ENCODE peak calls at places on chromosome 12, in seven cellular contexts. One of them, this sample, is unnamed.

GRCh38 chr12:124512667-124513296 is 54.6 kb downstream of the NCOR2 start:
- DNase-seq in pons: peak; percentile 96
- DNase-seq in AG04449: peak; percentile 65
- DNase-seq in effector CD8-positive, alpha-beta T cell: no peak
- DNase-seq in COLO829: peak; percentile 94
- DNase-seq in A549: peak; percentile 75
- DNase-seq in stimulated activated CD8-positive, alpha-beta memory T cell treated with anti-CD3 and anti-CD28 coated beads, Interleukin-2, amount 100 ng/mL, for 1 hour: no peak
- DNase-seq in this sample: peak; percentile 80

GRCh38 chr12:94046626-94047410 is 101.6 kb upstream of the PLXNC1 start:
- DNase-seq in pons: no peak
- DNase-seq in AG04449: no peak
- DNase-seq in effector CD8-positive, alpha-beta T cell: no peak
- DNase-seq in COLO829: no peak
- DNase-seq in A549: no peak
- DNase-seq in stimulated activated CD8-positive, alpha-beta memory T cell treated with anti-CD3 and anti-CD28 coated beads, Interleukin-2, amount 100 ng/mL, for 1 hour: no peak
- DNase-seq in this sample: no peak

GRCh38 chr12:79983969-79984629 is 49.2 kb upstream of the PPP1R12A start:
- DNase-seq in pons: no peak
- DNase-seq in AG04449: no peak
- DNase-seq in effector CD8-positive, alpha-beta T cell: no peak
- DNase-seq in COLO829: no peak
- DNase-seq in A549: peak; percentile 9
- DNase-seq in stimulated activated CD8-positive, alpha-beta memory T cell treated with anti-CD3 and anti-CD28 coated beads, Interleukin-2, amount 100 ng/mL, for 1 hour: no peak
- DNase-seq in this sample: peak; percentile 19

GRCh38 chr12:79409562-79409961 is 281.2 kb downstream of the PAWR start:
- DNase-seq in pons: no peak
- DNase-seq in AG04449: no peak
- DNase-seq in effector CD8-positive, alpha-beta T cell: no peak
- DNase-seq in COLO829: no peak
- DNase-seq in A549: no peak
- DNase-seq in stimulated activated CD8-positive, alpha-beta memory T cell treated with anti-CD3 and anti-CD28 coated beads, Interleukin-2, amount 100 ng/mL, for 1 hour: no peak
- DNase-seq in this sample: peak; percentile 82

GRCh38 chr12:105705765-105706164 is 375.3 kb downstream of the C12orf75 start:
- DNase-seq in pons: peak; percentile 79
- DNase-seq in AG04449: no peak
- DNase-seq in effector CD8-positive, alpha-beta T cell: no peak
- DNase-seq in COLO829: peak; percentile 43
- DNase-seq in A549: peak; percentile 18
- DNase-seq in stimulated activated CD8-positive, alpha-beta memory T cell treated with anti-CD3 and anti-CD28 coated beads, Interleukin-2, amount 100 ng/mL, for 1 hour: no peak
- DNase-seq in this sample: peak; percentile 27

GRCh38 chr12:100395811-100396210 is 38.9 kb downstream of the SLC17A8 start:
- DNase-seq in pons: no peak
- DNase-seq in AG04449: no peak
- DNase-seq in effector CD8-positive, alpha-beta T cell: no peak
- DNase-seq in COLO829: no peak
- DNase-seq in A549: no peak
- DNase-seq in stimulated activated CD8-positive, alpha-beta memory T cell treated with anti-CD3 and anti-CD28 coated beads, Interleukin-2, amount 100 ng/mL, for 1 hour: no peak
- DNase-seq in this sample: no peak

GRCh38 chr12:114935658-114936057 is 251.7 kb upstream of the TBX3 start:
- DNase-seq in pons: peak; percentile 42
- DNase-seq in AG04449: no peak
- DNase-seq in effector CD8-positive, alpha-beta T cell: no peak
- DNase-seq in COLO829: no peak
- DNase-seq in A549: no peak
- DNase-seq in stimulated activated CD8-positive, alpha-beta memory T cell treated with anti-CD3 and anti-CD28 coated beads, Interleukin-2, amount 100 ng/mL, for 1 hour: no peak
- DNase-seq in this sample: no peak

GRCh38 chr12:90067791-90068190 is 359.2 kb upstream of the ATP2B1 start:
- DNase-seq in pons: peak; percentile 12
- DNase-seq in AG04449: no peak
- DNase-seq in effector CD8-positive, alpha-beta T cell: no peak
- DNase-seq in COLO829: peak; percentile 76
- DNase-seq in A549: no peak
- DNase-seq in stimulated activated CD8-positive, alpha-beta memory T cell treated with anti-CD3 and anti-CD28 coated beads, Interleukin-2, amount 100 ng/mL, for 1 hour: no peak
- DNase-seq in this sample: no peak

GRCh38 chr12:46209165-46209564 is 59.7 kb downstream of the SLC38A1 start:
- DNase-seq in pons: peak; percentile 52
- DNase-seq in AG04449: no peak
- DNase-seq in effector CD8-positive, alpha-beta T cell: no peak
- DNase-seq in COLO829: peak; percentile 61
- DNase-seq in A549: no peak
- DNase-seq in stimulated activated CD8-positive, alpha-beta memory T cell treated with anti-CD3 and anti-CD28 coated beads, Interleukin-2, amount 100 ng/mL, for 1 hour: no peak
- DNase-seq in this sample: peak; percentile 46

GRCh38 chr12:67069451-67070306 is 199.5 kb upstream of the CAND1 start:
- DNase-seq in pons: no peak
- DNase-seq in AG04449: no peak
- DNase-seq in effector CD8-positive, alpha-beta T cell: no peak
- DNase-seq in COLO829: no peak
- DNase-seq in A549: peak; percentile 24
- DNase-seq in stimulated activated CD8-positive, alpha-beta memory T cell treated with anti-CD3 and anti-CD28 coated beads, Interleukin-2, amount 100 ng/mL, for 1 hour: no peak
- DNase-seq in this sample: no peak

GRCh38 chr12:56980941-56981530 is 23.6 kb upstream of the RDH16 start:
- DNase-seq in pons: no peak
- DNase-seq in AG04449: no peak
- DNase-seq in effector CD8-positive, alpha-beta T cell: no peak
- DNase-seq in COLO829: no peak
- DNase-seq in A549: no peak
- DNase-seq in stimulated activated CD8-positive, alpha-beta memory T cell treated with anti-CD3 and anti-CD28 coated beads, Interleukin-2, amount 100 ng/mL, for 1 hour: no peak
- DNase-seq in this sample: no peak

GRCh38 chr12:38892090-38892786 is 13.2 kb downstream of the CPNE8 start:
- DNase-seq in pons: no peak
- DNase-seq in AG04449: no peak
- DNase-seq in effector CD8-positive, alpha-beta T cell: no peak
- DNase-seq in COLO829: no peak
- DNase-seq in A549: peak; percentile 54
- DNase-seq in stimulated activated CD8-positive, alpha-beta memory T cell treated with anti-CD3 and anti-CD28 coated beads, Interleukin-2, amount 100 ng/mL, for 1 hour: no peak
- DNase-seq in this sample: no peak

GRCh38 chr12:1530592-1531159 is 63.7 kb downstream of the FBXL14 start:
- DNase-seq in pons: no peak
- DNase-seq in AG04449: no peak
- DNase-seq in effector CD8-positive, alpha-beta T cell: no peak
- DNase-seq in COLO829: no peak
- DNase-seq in A549: no peak
- DNase-seq in stimulated activated CD8-positive, alpha-beta memory T cell treated with anti-CD3 and anti-CD28 coated beads, Interleukin-2, amount 100 ng/mL, for 1 hour: no peak
- DNase-seq in this sample: no peak

GRCh38 chr12:91400249-91400648 is 217.6 kb upstream of the DCN start:
- DNase-seq in pons: no peak
- DNase-seq in AG04449: no peak
- DNase-seq in effector CD8-positive, alpha-beta T cell: no peak
- DNase-seq in COLO829: no peak
- DNase-seq in A549: no peak
- DNase-seq in stimulated activated CD8-positive, alpha-beta memory T cell treated with anti-CD3 and anti-CD28 coated beads, Interleukin-2, amount 100 ng/mL, for 1 hour: no peak
- DNase-seq in this sample: no peak

GRCh38 chr12:3114671-3115070 is 37.5 kb downstream of the TSPAN9 start:
- DNase-seq in pons: no peak
- DNase-seq in AG04449: no peak
- DNase-seq in effector CD8-positive, alpha-beta T cell: no peak
- DNase-seq in COLO829: no peak
- DNase-seq in A549: no peak
- DNase-seq in stimulated activated CD8-positive, alpha-beta memory T cell treated with anti-CD3 and anti-CD28 coated beads, Interleukin-2, amount 100 ng/mL, for 1 hour: no peak
- DNase-seq in this sample: no peak

GRCh38 chr12:121590476-121591143 is 9.8 kb upstream of the KDM2B start:
- DNase-seq in pons: no peak
- DNase-seq in AG04449: no peak
- DNase-seq in effector CD8-positive, alpha-beta T cell: peak; percentile 36
- DNase-seq in COLO829: no peak
- DNase-seq in A549: no peak
- DNase-seq in stimulated activated CD8-positive, alpha-beta memory T cell treated with anti-CD3 and anti-CD28 coated beads, Interleukin-2, amount 100 ng/mL, for 1 hour: no peak
- DNase-seq in this sample: no peak

GRCh38 chr12:23561536-23561935 is 387.9 kb downstream of the SOX5 start:
- DNase-seq in pons: no peak
- DNase-seq in AG04449: no peak
- DNase-seq in effector CD8-positive, alpha-beta T cell: no peak
- DNase-seq in COLO829: no peak
- DNase-seq in A549: no peak
- DNase-seq in stimulated activated CD8-positive, alpha-beta memory T cell treated with anti-CD3 and anti-CD28 coated beads, Interleukin-2, amount 100 ng/mL, for 1 hour: no peak
- DNase-seq in this sample: no peak

GRCh38 chr12:111643428-111643826 is 42.3 kb downstream of the BRAP start:
- DNase-seq in pons: no peak
- DNase-seq in AG04449: peak; percentile 45
- DNase-seq in effector CD8-positive, alpha-beta T cell: no peak
- DNase-seq in COLO829: no peak
- DNase-seq in A549: no peak
- DNase-seq in stimulated activated CD8-positive, alpha-beta memory T cell treated with anti-CD3 and anti-CD28 coated beads, Interleukin-2, amount 100 ng/mL, for 1 hour: no peak
- DNase-seq in this sample: no peak

GRCh38 chr12:52804029-52804428 is 8.1 kb upstream of the KRT3 start:
- DNase-seq in pons: no peak
- DNase-seq in AG04449: no peak
- DNase-seq in effector CD8-positive, alpha-beta T cell: no peak
- DNase-seq in COLO829: no peak
- DNase-seq in A549: no peak
- DNase-seq in stimulated activated CD8-positive, alpha-beta memory T cell treated with anti-CD3 and anti-CD28 coated beads, Interleukin-2, amount 100 ng/mL, for 1 hour: no peak
- DNase-seq in this sample: no peak

GRCh38 chr12:80756875-80757274 is 40.2 kb downstream of the MYF5 start:
- DNase-seq in pons: no peak
- DNase-seq in AG04449: no peak
- DNase-seq in effector CD8-positive, alpha-beta T cell: no peak
- DNase-seq in COLO829: no peak
- DNase-seq in A549: no peak
- DNase-seq in stimulated activated CD8-positive, alpha-beta memory T cell treated with anti-CD3 and anti-CD28 coated beads, Interleukin-2, amount 100 ng/mL, for 1 hour: no peak
- DNase-seq in this sample: no peak

GRCh38 chr12:92695056-92695455 is 7.7 kb upstream of the PLEKHG7 start:
- DNase-seq in pons: no peak
- DNase-seq in AG04449: no peak
- DNase-seq in effector CD8-positive, alpha-beta T cell: no peak
- DNase-seq in COLO829: no peak
- DNase-seq in A549: no peak
- DNase-seq in stimulated activated CD8-positive, alpha-beta memory T cell treated with anti-CD3 and anti-CD28 coated beads, Interleukin-2, amount 100 ng/mL, for 1 hour: no peak
- DNase-seq in this sample: no peak

GRCh38 chr12:3000548-3001275 is 41.5 kb downstream of the TEAD4 start:
- DNase-seq in pons: no peak
- DNase-seq in AG04449: no peak
- DNase-seq in effector CD8-positive, alpha-beta T cell: no peak
- DNase-seq in COLO829: no peak
- DNase-seq in A549: peak; percentile 28
- DNase-seq in stimulated activated CD8-positive, alpha-beta memory T cell treated with anti-CD3 and anti-CD28 coated beads, Interleukin-2, amount 100 ng/mL, for 1 hour: no peak
- DNase-seq in this sample: no peak

GRCh38 chr12:50659260-50659659 is 104.6 kb upstream of the ATF1 start:
- DNase-seq in pons: no peak
- DNase-seq in AG04449: no peak
- DNase-seq in effector CD8-positive, alpha-beta T cell: no peak
- DNase-seq in COLO829: no peak
- DNase-seq in A549: no peak
- DNase-seq in stimulated activated CD8-positive, alpha-beta memory T cell treated with anti-CD3 and anti-CD28 coated beads, Interleukin-2, amount 100 ng/mL, for 1 hour: no peak
- DNase-seq in this sample: no peak

GRCh38 chr12:116773276-116773731 is 35.2 kb downstream of the RNFT2 start:
- DNase-seq in pons: no peak
- DNase-seq in AG04449: no peak
- DNase-seq in effector CD8-positive, alpha-beta T cell: no peak
- DNase-seq in COLO829: peak; percentile 8
- DNase-seq in A549: peak; percentile 28
- DNase-seq in stimulated activated CD8-positive, alpha-beta memory T cell treated with anti-CD3 and anti-CD28 coated beads, Interleukin-2, amount 100 ng/mL, for 1 hour: no peak
- DNase-seq in this sample: no peak

GRCh38 chr12:124718052-124718451 is 145.6 kb downstream of the SCARB1 start:
- DNase-seq in pons: no peak
- DNase-seq in AG04449: no peak
- DNase-seq in effector CD8-positive, alpha-beta T cell: no peak
- DNase-seq in COLO829: no peak
- DNase-seq in A549: no peak
- DNase-seq in stimulated activated CD8-positive, alpha-beta memory T cell treated with anti-CD3 and anti-CD28 coated beads, Interleukin-2, amount 100 ng/mL, for 1 hour: no peak
- DNase-seq in this sample: no peak

GRCh38 chr12:56222531-56222895 is 791 bp upstream of the RNF41 start:
- DNase-seq in pons: no peak
- DNase-seq in AG04449: no peak
- DNase-seq in effector CD8-positive, alpha-beta T cell: no peak
- DNase-seq in COLO829: no peak
- DNase-seq in A549: no peak
- DNase-seq in stimulated activated CD8-positive, alpha-beta memory T cell treated with anti-CD3 and anti-CD28 coated beads, Interleukin-2, amount 100 ng/mL, for 1 hour: no peak
- DNase-seq in this sample: no peak

GRCh38 chr12:71439613-71440392 is at the start of gene LGR5:
- DNase-seq in pons: peak; percentile 75
- DNase-seq in AG04449: no peak
- DNase-seq in effector CD8-positive, alpha-beta T cell: no peak
- DNase-seq in COLO829: no peak
- DNase-seq in A549: no peak
- DNase-seq in stimulated activated CD8-positive, alpha-beta memory T cell treated with anti-CD3 and anti-CD28 coated beads, Interleukin-2, amount 100 ng/mL, for 1 hour: no peak
- DNase-seq in this sample: no peak

GRCh38 chr12:53056901-53057300 is 7.0 kb downstream of the TNS2 start:
- DNase-seq in pons: no peak
- DNase-seq in AG04449: no peak
- DNase-seq in effector CD8-positive, alpha-beta T cell: no peak
- DNase-seq in COLO829: no peak
- DNase-seq in A549: no peak
- DNase-seq in stimulated activated CD8-positive, alpha-beta memory T cell treated with anti-CD3 and anti-CD28 coated beads, Interleukin-2, amount 100 ng/mL, for 1 hour: no peak
- DNase-seq in this sample: no peak

GRCh38 chr12:3225154-3225795 is 148.1 kb downstream of the TSPAN9 start:
- DNase-seq in pons: no peak
- DNase-seq in AG04449: no peak
- DNase-seq in effector CD8-positive, alpha-beta T cell: no peak
- DNase-seq in COLO829: no peak
- DNase-seq in A549: no peak
- DNase-seq in stimulated activated CD8-positive, alpha-beta memory T cell treated with anti-CD3 and anti-CD28 coated beads, Interleukin-2, amount 100 ng/mL, for 1 hour: no peak
- DNase-seq in this sample: no peak

GRCh38 chr12:104944252-104944651 is 13.8 kb downstream of the SLC41A2 start:
- DNase-seq in pons: no peak
- DNase-seq in AG04449: no peak
- DNase-seq in effector CD8-positive, alpha-beta T cell: no peak
- DNase-seq in COLO829: no peak
- DNase-seq in A549: no peak
- DNase-seq in stimulated activated CD8-positive, alpha-beta memory T cell treated with anti-CD3 and anti-CD28 coated beads, Interleukin-2, amount 100 ng/mL, for 1 hour: no peak
- DNase-seq in this sample: no peak

GRCh38 chr12:94983321-94983720 is 20.2 kb downstream of the NDUFA12 start:
- DNase-seq in pons: no peak
- DNase-seq in AG04449: no peak
- DNase-seq in effector CD8-positive, alpha-beta T cell: no peak
- DNase-seq in COLO829: no peak
- DNase-seq in A549: no peak
- DNase-seq in stimulated activated CD8-positive, alpha-beta memory T cell treated with anti-CD3 and anti-CD28 coated beads, Interleukin-2, amount 100 ng/mL, for 1 hour: no peak
- DNase-seq in this sample: no peak

GRCh38 chr12:51419473-51420228 is 5.0 kb upstream of the SLC4A8 start:
- DNase-seq in pons: peak; percentile 56
- DNase-seq in AG04449: no peak
- DNase-seq in effector CD8-positive, alpha-beta T cell: no peak
- DNase-seq in COLO829: no peak
- DNase-seq in A549: peak; percentile 25
- DNase-seq in stimulated activated CD8-positive, alpha-beta memory T cell treated with anti-CD3 and anti-CD28 coated beads, Interleukin-2, amount 100 ng/mL, for 1 hour: no peak
- DNase-seq in this sample: no peak